ENCODE peak calls at places on chromosome 6, in nine cellular contexts. B, Y, J, O, Q, N, W, P and L are unnamed samples.

GRCh38 chr6:18601515-18602035 is 214.4 kb downstream of the RNF144B start:
- DNase-seq in Q (no peak), Y (no peak), J (no peak), P (no peak), B (no peak), W (no peak), N (no peak), O (no peak), L (no peak)

GRCh38 chr6:109239918-109240321 is 142.3 kb downstream of the CD164 start:
- DNase-seq in N (no peak), O (no peak), P (no peak), W (no peak), J (no peak), Q (no peak), B (no peak), Y (no peak), L (no peak)

GRCh38 chr6:32816746-32817204 is at the start of gene HLA-DOB:
- DNase-seq in B (no peak), Y (no peak), O (no peak), W (peak), J (no peak), P (no peak), N (peak), Q (no peak), L (peak)

GRCh38 chr6:26305097-26305841 is 59.7 kb upstream of the BTN3A2 start:
- DNase-seq in Q (peak), J (peak), Y (peak), W (peak), B (peak), P (no peak), O (peak), N (peak), L (peak)

GRCh38 chr6:89347825-89348224 is 4.7 kb downstream of the UBE2J1 start:
- DNase-seq in N (peak), Y (no peak), P (no peak), W (no peak), J (no peak), O (no peak), Q (no peak), B (no peak), L (peak)

GRCh38 chr6:26613201-26613600 is 16.4 kb downstream of the ABT1 start:
- DNase-seq in P (no peak), N (no peak), W (no peak), J (no peak), Y (no peak), Q (no peak), B (no peak), O (no peak), L (no peak)

GRCh38 chr6:41497994-41498393 is 48.2 kb upstream of the FOXP4 start:
- DNase-seq in W (peak), Q (no peak), N (peak), P (no peak), J (no peak), O (no peak), B (peak), Y (no peak), L (no peak)

GRCh38 chr6:17081273-17081672 is 20.6 kb upstream of the STMND1 start:
- DNase-seq in Q (no peak), W (no peak), B (no peak), J (no peak), P (no peak), Y (no peak), N (no peak), O (no peak), L (no peak)

GRCh38 chr6:112252571-112253504 is 1.5 kb downstream of the LAMA4 start:
- DNase-seq in J (no peak), Y (no peak), O (no peak), N (peak), B (peak), P (no peak), Q (no peak), W (peak), L (peak)

GRCh38 chr6:158026054-158026900 is 44.6 kb downstream of the SYNJ2 start:
- DNase-seq in Q (peak), O (peak), B (peak), J (peak), P (no peak), W (peak), Y (peak), N (peak), L (peak)

GRCh38 chr6:21987501-21987957 is 309.3 kb downstream of the PRL start:
- DNase-seq in O (peak), N (peak), Q (peak), Y (peak), J (peak), W (peak), P (no peak), B (peak), L (peak)

GRCh38 chr6:122800906-122801305 is 11.8 kb downstream of the SMPDL3A start:
- DNase-seq in J (no peak), Q (no peak), O (no peak), P (no peak), Y (no peak), N (no peak), W (no peak), B (no peak), L (no peak)

GRCh38 chr6:33609444-33610034 is 11.6 kb upstream of the ITPR3 start:
- DNase-seq in W (peak), P (no peak), N (peak), B (peak), Q (no peak), O (no peak), J (peak), Y (no peak), L (no peak)

GRCh38 chr6:31906122-31906521 is 4.2 kb upstream of the ZBTB12 start:
- DNase-seq in Q (no peak), Y (no peak), N (no peak), W (no peak), J (no peak), B (no peak), O (no peak), P (no peak), L (no peak)

GRCh38 chr6:16514249-16514648 is 247.0 kb downstream of the ATXN1 start:
- DNase-seq in P (no peak), N (peak), B (peak), J (peak), Y (peak), O (no peak), Q (peak), W (peak), L (peak)

GRCh38 chr6:35568967-35569606 is 56.4 kb upstream of the TULP1 start:
- DNase-seq in P (no peak), J (peak), N (peak), W (peak), O (peak), B (peak), Q (peak), Y (peak), L (peak)

GRCh38 chr6:33028220-33028849 is 18.9 kb upstream of the HLA-DOA start:
- DNase-seq in B (no peak), W (no peak), J (no peak), Q (no peak), O (no peak), Y (no peak), P (no peak), N (no peak), L (peak)

GRCh38 chr6:170093276-170093657 is 197.6 kb downstream of the DLL1 start:
- DNase-seq in O (no peak), P (no peak), N (no peak), B (no peak), W (no peak), Q (no peak), J (no peak), Y (no peak), L (no peak)

GRCh38 chr6:122778961-122779671 is 400 bp upstream of the FABP7 start:
- DNase-seq in P (peak), J (no peak), B (no peak), O (no peak), N (no peak), W (no peak), Q (no peak), Y (no peak), L (no peak)

GRCh38 chr6:55433446-55434130 is 106.3 kb downstream of the GFRAL start:
- DNase-seq in P (no peak), O (no peak), W (peak), Q (no peak), J (peak), N (peak), Y (no peak), B (peak), L (peak)

GRCh38 chr6:35047265-35048011 is 93.7 kb downstream of the TCP11 start:
- DNase-seq in B (no peak), W (peak), J (peak), O (no peak), N (peak), P (no peak), Y (no peak), Q (no peak), L (no peak)

GRCh38 chr6:46832816-46833215 is 39.6 kb downstream of the MEP1A start:
- DNase-seq in W (no peak), N (no peak), P (no peak), Q (no peak), B (no peak), O (no peak), Y (no peak), J (no peak), L (no peak)

GRCh38 chr6:111872521-111873177 is 603 bp downstream of the FYN start:
- DNase-seq in Q (peak), Y (peak), P (no peak), W (peak), J (peak), N (peak), O (peak), B (no peak), L (peak)

GRCh38 chr6:105075210-105075609 is 104.6 kb downstream of the POPDC3 start:
- DNase-seq in W (no peak), O (no peak), Q (no peak), B (no peak), Y (no peak), J (no peak), N (no peak), P (no peak), L (no peak)

GRCh38 chr6:170473226-170473789 is 79.8 kb downstream of the PSMB1 start:
- DNase-seq in Y (no peak), N (no peak), W (no peak), Q (no peak), J (no peak), O (no peak), P (no peak), B (no peak), L (peak)

GRCh38 chr6:125332664-125333063 is 30.9 kb upstream of the HDDC2 start:
- DNase-seq in Y (no peak), P (no peak), J (no peak), B (no peak), Q (no peak), N (no peak), O (no peak), W (no peak), L (no peak)

GRCh38 chr6:31634969-31635575 is 14.6 kb downstream of the PRRC2A start:
- DNase-seq in O (no peak), B (no peak), J (no peak), Q (no peak), P (no peak), W (no peak), N (no peak), Y (no peak), L (no peak)

GRCh38 chr6:11197175-11197535 is 35.3 kb downstream of the NEDD9 start:
- DNase-seq in P (no peak), B (no peak), Y (no peak), Q (no peak), O (no peak), W (peak), N (peak), J (peak), L (no peak)

GRCh38 chr6:11613858-11614257 is 76.3 kb downstream of the TMEM170B start:
- DNase-seq in W (peak), P (no peak), N (peak), J (peak), Y (no peak), O (no peak), B (peak), Q (no peak), L (no peak)

GRCh38 chr6:91193446-91193845 is 606.6 kb upstream of the MAP3K7 start:
- DNase-seq in P (no peak), Q (no peak), O (no peak), N (no peak), J (no peak), Y (no peak), W (no peak), B (no peak), L (no peak)

GRCh38 chr6:39396854-39397253 is 74.4 kb upstream of the KCNK16 start:
- DNase-seq in O (no peak), N (no peak), J (no peak), B (no peak), P (no peak), Y (no peak), Q (no peak), W (no peak), L (no peak)

GRCh38 chr6:154039231-154039842 is at the start of gene OPRM1:
- DNase-seq in Y (peak), W (peak), O (peak), P (peak), B (peak), J (no peak), N (peak), Q (peak), L (peak)